ENCODE peak calls at places on chromosomes 4 and X, in nine cellular contexts. Q is HepG2, L is AG10803, M is fibroblast of the aortic adventitia, U is fibroblast of mammary gland, E is lung, Y is fibroblast of lung, B is neural progenitor cell, R is tibial nerve. J is an unnamed sample.

GRCh38 chr4:173371292-173372192 is 788 bp downstream of the SAP30 start:
- DNase-seq in Q (peak), L (peak), M (peak), U (peak), E (peak), Y (peak), B (peak), R (peak), J (peak)

GRCh38 chr4:993111-994029 is at the start of gene SLC26A1:
- DNase-seq in Q (peak), L (no peak), M (no peak), U (no peak), E (no peak), Y (no peak), B (no peak), R (no peak), J (no peak)

GRCh38 chr4:20151436-20151835 is 100.3 kb upstream of the SLIT2 start:
- DNase-seq in Q (no peak), L (no peak), M (peak), U (no peak), E (no peak), Y (no peak), B (no peak), R (no peak), J (peak)

GRCh38 chr4:34953145-34953799 is 1291.0 kb downstream of the ARAP2 start:
- DNase-seq in Q (peak), L (no peak), M (no peak), U (no peak), E (no peak), Y (no peak), B (peak), R (no peak), J (no peak)

GRCh38 chrX:34562006-34562405 is 95.1 kb downstream of the TMEM47 start:
- DNase-seq in Q (no peak), L (no peak), M (no peak), U (no peak), E (no peak), Y (no peak), B (no peak), R (no peak), J (no peak)

GRCh38 chr4:48079972-48080391 is 54.1 kb downstream of the TXK start:
- DNase-seq in Q (no peak), L (no peak), M (peak), U (no peak), E (no peak), Y (peak), B (no peak), R (no peak), J (peak)

GRCh38 chr4:177182156-177182555 is 127.5 kb upstream of the NEIL3 start:
- DNase-seq in Q (no peak), L (peak), M (peak), U (peak), E (no peak), Y (peak), B (no peak), R (no peak), J (peak)

GRCh38 chr4:183505556-183506388 is 914 bp downstream of the ING2 start:
- DNase-seq in Q (peak), L (peak), M (peak), U (peak), E (peak), Y (peak), B (peak), R (peak), J (peak)

GRCh38 chr4:69707807-69708206 is 52.6 kb downstream of the SULT1B1 start:
- DNase-seq in Q (no peak), L (no peak), M (peak), U (peak), E (no peak), Y (no peak), B (no peak), R (no peak), J (no peak)

GRCh38 chr4:183797041-183797444 is 108.1 kb upstream of the STOX2 start:
- DNase-seq in Q (no peak), L (no peak), M (no peak), U (no peak), E (peak), Y (no peak), B (peak), R (no peak), J (no peak)

GRCh38 chr4:72006576-72006975 is 25.2 kb upstream of the NPFFR2 start:
- DNase-seq in Q (no peak), L (peak), M (peak), U (peak), E (no peak), Y (no peak), B (no peak), R (no peak), J (no peak)

GRCh38 chr4:100289980-100290379 is 99.7 kb upstream of the DDIT4L start:
- DNase-seq in Q (no peak), L (peak), M (peak), U (peak), E (no peak), Y (no peak), B (no peak), R (no peak), J (peak)

GRCh38 chrX:135327299-135327698 is 18.0 kb downstream of the ETDC start:
- DNase-seq in Q (no peak), L (peak), M (peak), U (peak), E (no peak), Y (peak), B (no peak), R (no peak), J (peak)

GRCh38 chr4:1249731-1250526 is 999 bp upstream of the CTBP1 start:
- DNase-seq in Q (peak), L (peak), M (peak), U (no peak), E (peak), Y (peak), B (no peak), R (no peak), J (no peak)

GRCh38 chrX:1045680-1046314 is 166.7 kb downstream of the CRLF2 start:
- DNase-seq in Q (peak), L (no peak), M (no peak), U (no peak), E (no peak), Y (no peak), B (no peak), R (no peak), J (no peak)

GRCh38 chrX:115452256-115452655 is 108.7 kb upstream of the PLS3 start:
- DNase-seq in Q (no peak), L (peak), M (peak), U (peak), E (no peak), Y (no peak), B (no peak), R (no peak), J (peak)

DNA sequence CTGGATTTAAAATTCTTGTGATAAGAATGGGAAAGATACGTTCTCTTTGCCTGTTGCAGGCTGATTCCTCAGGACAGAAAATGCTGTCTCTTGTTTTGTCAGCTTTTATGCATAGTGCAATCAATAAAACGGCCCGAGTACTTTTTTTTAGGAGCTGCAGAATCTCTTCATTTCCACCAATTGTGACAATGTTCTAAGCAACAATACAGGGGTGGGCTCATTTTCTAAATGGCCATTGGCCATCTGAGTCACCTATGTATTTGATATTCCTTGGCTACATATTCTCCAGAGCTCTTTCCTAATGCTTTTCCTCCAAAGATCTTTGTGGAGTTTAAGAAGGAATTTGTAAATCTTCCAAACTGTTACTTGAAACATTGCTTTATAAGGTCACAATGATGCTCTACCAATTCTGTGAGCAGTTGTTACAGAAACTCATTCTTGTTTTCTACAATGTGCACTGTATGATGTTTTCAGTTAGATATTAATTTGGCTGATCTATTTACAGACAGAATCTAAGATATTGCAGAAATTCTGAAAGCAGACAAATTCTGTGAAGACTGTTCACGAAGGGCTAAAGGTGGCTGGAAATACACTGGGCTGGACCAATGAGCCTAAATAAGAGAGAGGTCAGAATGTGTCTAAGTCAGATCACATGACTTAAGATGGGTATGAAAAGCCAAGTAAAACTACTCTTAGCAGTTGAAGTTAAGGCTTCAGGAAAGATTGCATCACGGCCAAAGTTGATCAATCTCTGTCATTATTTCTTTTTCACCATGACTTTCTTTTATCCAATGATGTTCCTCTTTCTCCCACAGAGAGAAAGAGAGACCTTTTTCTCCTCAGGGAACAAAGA is 33.4 kb downstream of the TAPT1 start:
- DNase-seq in Q (no peak), L (no peak), M (peak), U (peak), E (no peak), Y (peak), B (no peak), R (no peak), J (no peak)
- TF ChIP-seq CTCF in Q (no peak), L (no peak), M (no peak), U (no peak), E (no peak), Y (no peak), B (no peak), R (no peak), J (no peak)

GRCh38 chr4:159463235-159463634 is 360.4 kb downstream of the RAPGEF2 start:
- DNase-seq in Q (no peak), L (no peak), M (no peak), U (no peak), E (no peak), Y (no peak), B (no peak), R (no peak), J (no peak)
- TF ChIP-seq CTCF in Q (no peak), L (no peak), M (no peak), U (no peak), E (no peak), Y (no peak), B (peak), R (no peak), J (no peak)

GRCh38 chr4:123300222-123300621 is 96.4 kb upstream of the SPRY1 start:
- DNase-seq in Q (no peak), L (no peak), M (no peak), U (no peak), E (no peak), Y (no peak), B (no peak), R (no peak), J (no peak)

GRCh38 chr4:123300625-123301024 is 96.0 kb upstream of the SPRY1 start:
- DNase-seq in Q (no peak), L (no peak), M (no peak), U (no peak), E (no peak), Y (no peak), B (no peak), R (no peak), J (no peak)

GRCh38 chr4:123305746-123306145 is 90.8 kb upstream of the SPRY1 start:
- DNase-seq in Q (no peak), L (no peak), M (no peak), U (no peak), E (no peak), Y (no peak), B (no peak), R (no peak), J (peak)

GRCh38 chr4:123301942-123302341 is 94.7 kb upstream of the SPRY1 start:
- DNase-seq in Q (no peak), L (no peak), M (no peak), U (no peak), E (no peak), Y (no peak), B (no peak), R (no peak), J (no peak)

DNA sequence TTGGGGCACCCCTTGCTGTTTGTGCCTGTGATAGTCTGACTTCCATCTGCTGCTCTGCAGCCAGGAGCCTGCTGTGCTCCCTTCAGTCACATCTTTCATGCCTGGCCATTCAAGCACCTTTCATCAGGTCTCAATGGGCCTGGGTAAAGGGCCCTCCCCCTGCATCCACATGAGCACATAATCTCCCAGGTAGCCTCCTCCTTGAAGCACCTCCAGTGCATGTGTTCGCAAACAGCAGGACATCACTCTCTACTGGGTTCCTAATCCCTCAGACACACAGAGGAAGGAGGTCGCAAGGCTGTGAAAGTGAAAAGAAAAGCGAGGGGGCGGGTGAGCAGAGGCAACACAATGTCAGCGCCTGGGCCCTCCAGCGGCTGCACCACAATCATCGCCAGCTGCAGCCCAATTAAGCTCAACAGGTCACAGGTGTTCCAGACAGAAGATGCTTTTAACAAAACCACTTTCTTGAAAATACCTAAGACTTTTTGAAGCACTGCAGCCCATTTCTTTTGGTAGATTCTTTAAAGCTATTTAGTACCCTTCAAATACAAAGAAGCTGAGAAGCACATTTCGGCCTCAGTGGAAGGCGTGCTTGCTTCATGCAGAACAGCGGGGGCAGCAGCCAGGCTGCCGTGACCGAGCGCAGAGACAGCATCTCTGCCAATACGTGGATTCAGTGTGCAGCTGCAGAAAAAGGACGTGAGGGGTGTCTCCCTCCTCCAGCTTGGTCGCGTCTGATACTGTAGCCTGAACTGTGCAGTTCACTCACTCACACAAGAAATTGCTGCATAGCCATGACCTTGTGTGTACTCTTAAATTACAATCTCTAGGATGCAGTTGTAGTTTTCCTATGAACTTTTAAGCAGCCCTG is 92.2 kb upstream of the SPRY1 start:
- DNase-seq in Q (no peak), L (no peak), M (no peak), U (no peak), E (no peak), Y (peak), B (peak), R (no peak), J (no peak)
- TF ChIP-seq CTCF in Q (no peak), L (no peak), M (no peak), U (no peak), E (no peak), Y (no peak), B (peak), R (no peak), J (no peak)

GRCh38 chr4:52372269-52372668 is 286.8 kb downstream of the USP46 start:
- DNase-seq in Q (no peak), L (no peak), M (no peak), U (no peak), E (no peak), Y (no peak), B (no peak), R (no peak), J (no peak)

GRCh38 chr4:52371861-52372260 is 287.2 kb downstream of the USP46 start:
- DNase-seq in Q (no peak), L (no peak), M (no peak), U (no peak), E (no peak), Y (no peak), B (no peak), R (no peak), J (no peak)

GRCh38 chr4:52368895-52369294 is 290.2 kb downstream of the USP46 start:
- DNase-seq in Q (peak), L (no peak), M (no peak), U (no peak), E (no peak), Y (no peak), B (no peak), R (no peak), J (no peak)

GRCh38 chr4:52370576-52370975 is 288.5 kb downstream of the USP46 start:
- DNase-seq in Q (no peak), L (no peak), M (no peak), U (no peak), E (no peak), Y (no peak), B (no peak), R (no peak), J (no peak)

DNA sequence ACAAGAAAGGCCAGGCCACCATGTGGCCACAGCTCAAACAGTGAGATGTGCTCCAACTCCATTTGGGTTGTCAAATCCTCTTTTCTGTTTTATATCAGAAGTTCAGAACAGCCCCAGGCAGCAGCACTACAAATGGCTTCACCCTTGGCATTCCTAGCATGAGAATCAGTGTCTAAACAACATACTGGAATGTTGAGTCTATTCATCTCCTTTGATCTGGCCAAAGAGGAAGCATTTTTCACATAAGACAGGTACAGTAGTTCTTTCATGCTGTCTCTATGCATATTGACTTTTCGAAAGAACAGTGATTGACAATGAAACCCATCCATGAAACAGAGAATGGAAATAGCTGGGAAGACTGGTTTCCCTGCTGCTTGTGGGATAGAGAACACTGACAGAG is 289.5 kb downstream of the USP46 start:
- DNase-seq in Q (peak), L (no peak), M (no peak), U (no peak), E (no peak), Y (no peak), B (no peak), R (no peak), J (no peak)
- TF ChIP-seq CTCF in Q (no peak), L (no peak), M (no peak), U (no peak), E (no peak), Y (no peak), B (no peak), R (no peak), J (no peak)

DNA sequence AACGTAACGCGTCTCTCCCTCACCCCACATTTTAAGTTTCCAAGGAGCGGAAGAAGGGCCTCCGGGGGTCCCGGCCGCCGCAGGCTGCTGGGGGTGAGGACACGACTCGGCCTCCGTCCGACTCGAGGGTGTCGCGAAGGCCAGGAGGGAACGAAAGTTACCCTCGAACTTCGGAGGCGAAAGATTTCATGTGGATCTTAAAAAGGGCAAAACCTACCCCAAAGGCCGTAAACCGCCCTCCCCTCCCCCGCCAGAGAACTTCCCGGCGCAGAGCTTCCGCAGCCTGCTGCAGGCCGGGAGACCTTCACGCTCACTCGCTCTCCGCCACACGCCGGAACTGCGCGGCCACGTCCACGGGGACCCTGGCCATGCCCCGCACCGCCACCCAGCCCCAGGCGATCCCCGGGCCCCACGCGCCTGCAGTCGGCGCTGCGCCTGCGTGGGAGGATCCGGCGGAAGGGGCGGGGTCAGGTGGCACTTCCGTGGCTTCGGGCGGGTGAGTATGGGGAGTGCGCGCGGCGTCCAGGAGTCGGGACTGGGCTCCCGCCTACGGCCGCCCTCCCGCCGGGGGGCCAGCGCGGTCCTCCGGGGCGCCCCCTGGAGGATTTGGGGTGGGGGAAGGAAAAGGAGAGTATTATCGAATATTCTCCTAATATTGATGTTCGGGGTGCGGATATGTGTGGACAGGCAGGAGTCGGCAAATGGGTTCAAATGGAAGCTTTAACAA is at the start of gene MMAA:
- DNase-seq in Q (peak), L (peak), M (peak), U (peak), E (peak), Y (peak), B (peak), R (peak), J (peak)
- TF ChIP-seq CTCF in Q (peak), L (peak), M (peak), U (peak), E (peak), Y (peak), B (peak), R (peak), J (peak)

DNA sequence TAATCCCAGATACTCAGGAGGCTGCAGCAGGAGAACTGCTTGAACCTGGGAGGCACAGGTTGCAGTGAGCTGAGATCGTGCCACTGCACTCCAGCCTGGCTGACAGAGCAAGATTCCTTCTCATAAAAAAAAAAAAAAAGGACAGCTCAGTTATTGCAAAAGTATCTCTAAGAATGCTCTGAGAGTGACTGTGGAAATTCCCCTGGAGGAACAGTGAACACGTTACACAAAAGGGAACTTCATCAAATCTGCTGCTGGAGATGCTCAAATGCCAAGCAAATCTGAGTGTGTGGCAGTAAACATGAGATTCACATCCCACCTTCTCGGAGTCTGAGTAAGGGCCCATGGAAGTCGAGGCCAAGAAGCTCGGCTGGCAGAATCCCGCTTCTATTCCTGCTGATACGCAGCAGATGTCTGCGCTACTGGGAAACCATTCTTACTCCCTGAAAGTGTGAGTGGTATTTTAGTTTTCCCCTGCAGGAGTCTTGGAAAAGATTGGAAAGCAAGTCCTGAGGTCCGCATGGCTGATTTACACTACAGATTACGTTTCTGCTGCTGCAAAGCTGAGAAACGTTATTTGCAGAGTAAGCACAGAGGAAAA is 162.8 kb downstream of the NSUN7 start:
- DNase-seq in Q (no peak), L (peak), M (no peak), U (no peak), E (no peak), Y (no peak), B (no peak), R (no peak), J (no peak)
- TF ChIP-seq CTCF in Q (no peak), L (peak), M (no peak), U (no peak), E (no peak), Y (no peak), B (no peak), R (no peak), J (no peak)

GRCh38 chr4:12583286-12583685 is 900.9 kb downstream of the RAB28 start:
- DNase-seq in Q (no peak), L (no peak), M (peak), U (peak), E (no peak), Y (no peak), B (no peak), R (no peak), J (no peak)

GRCh38 chr4:12580787-12581186 is 903.4 kb downstream of the RAB28 start:
- DNase-seq in Q (no peak), L (no peak), M (no peak), U (no peak), E (no peak), Y (no peak), B (no peak), R (no peak), J (no peak)

GRCh38 chr4:12586607-12587006 is 897.5 kb downstream of the RAB28 start:
- DNase-seq in Q (no peak), L (no peak), M (no peak), U (no peak), E (no peak), Y (no peak), B (no peak), R (no peak), J (no peak)

GRCh38 chr4:12588572-12588971 is 895.6 kb downstream of the RAB28 start:
- DNase-seq in Q (no peak), L (no peak), M (peak), U (peak), E (no peak), Y (no peak), B (no peak), R (no peak), J (no peak)

GRCh38 chr4:12584116-12584875 is 899.8 kb downstream of the RAB28 start:
- DNase-seq in Q (no peak), L (no peak), M (no peak), U (no peak), E (no peak), Y (no peak), B (no peak), R (no peak), J (no peak)
- TF ChIP-seq CTCF in Q (no peak), L (no peak), M (no peak), U (no peak), E (no peak), Y (no peak), B (no peak), R (no peak), J (no peak)